ENCODE peak calls at places on chromosome 6, in five cellular contexts. One of them, this sample, is unnamed.

GRCh38 chr6:51049983-51050877 is 231.6 kb downstream of the TFAP2B start:
- DNase-seq in SJSA1: no peak
- DNase-seq in A172: peak
- DNase-seq in posterior vena cava: no peak
- DNase-seq in amygdala: no peak
- DNase-seq in this sample: peak

GRCh38 chr6:93829009-93829408 is 409.6 kb upstream of the EPHA7 start:
- DNase-seq in posterior vena cava: no peak
- DNase-seq in amygdala: no peak
- DNase-seq in A172: no peak
- DNase-seq in SJSA1: no peak
- DNase-seq in this sample: no peak

GRCh38 chr6:111263837-111264236 is 176.5 kb downstream of the SLC16A10 start:
- DNase-seq in A172: peak
- DNase-seq in SJSA1: no peak
- DNase-seq in posterior vena cava: no peak
- DNase-seq in amygdala: no peak
- DNase-seq in this sample: peak

GRCh38 chr6:149392093-149392492 is 8.0 kb upstream of the SUMO4 start:
- DNase-seq in posterior vena cava: no peak
- DNase-seq in SJSA1: no peak
- DNase-seq in A172: no peak
- DNase-seq in amygdala: no peak
- DNase-seq in this sample: no peak

GRCh38 chr6:38714239-38715015 is 684 bp upstream of the DNAH8 start:
- DNase-seq in SJSA1: no peak
- DNase-seq in amygdala: no peak
- DNase-seq in A172: no peak
- DNase-seq in posterior vena cava: no peak
- DNase-seq in this sample: no peak

GRCh38 chr6:2990179-2990931 is 9.3 kb upstream of the NQO2 start:
- DNase-seq in amygdala: peak
- DNase-seq in SJSA1: no peak
- DNase-seq in posterior vena cava: no peak
- DNase-seq in A172: peak
- DNase-seq in this sample: peak

GRCh38 chr6:148926478-148926877 is 179.6 kb downstream of the UST start:
- DNase-seq in posterior vena cava: no peak
- DNase-seq in amygdala: no peak
- DNase-seq in SJSA1: no peak
- DNase-seq in A172: no peak
- DNase-seq in this sample: no peak

GRCh38 chr6:33694401-33694931 is 17.0 kb downstream of the UQCC2 start:
- DNase-seq in amygdala: no peak
- DNase-seq in A172: peak
- DNase-seq in posterior vena cava: no peak
- DNase-seq in SJSA1: peak
- DNase-seq in this sample: no peak

GRCh38 chr6:161127071-161127740 is 135.6 kb downstream of the MAP3K4 start:
- DNase-seq in SJSA1: no peak
- DNase-seq in posterior vena cava: no peak
- DNase-seq in A172: no peak
- DNase-seq in amygdala: no peak
- DNase-seq in this sample: no peak

This sample was measured in ACHN.